ENCODE peak calls at places on chromosomes 3 and 15, in nine cellular contexts. Z, U, X, V, I, E, S, R and O are unnamed samples.

GRCh38 chr15:70863450-70864218 is 9.7 kb upstream of the LARP6 start:
- DNase-seq in Z (peak; percentile 84), U (peak; percentile 69), X (no peak), V (peak; percentile 90), I (no peak), E (peak; percentile 83), S (peak; percentile 86), R (no peak), O (peak; percentile 18)

GRCh38 chr15:66555685-66556084 is 10.1 kb downstream of the LCTL start:
- DNase-seq in Z (no peak), U (no peak), X (no peak), V (no peak), I (no peak), E (no peak), S (no peak), R (no peak), O (no peak)

GRCh38 chr15:32998979-32999677 is 195.4 kb downstream of the FMN1 start:
- DNase-seq in Z (no peak), U (no peak), X (no peak), V (no peak), I (no peak), E (no peak), S (no peak), R (peak; percentile 65), O (no peak)

GRCh38 chr15:60656491-60657284 is 177.7 kb upstream of the ICE2 start:
- DNase-seq in Z (peak; percentile 29), U (no peak), X (no peak), V (no peak), I (no peak), E (no peak), S (peak; percentile 7), R (no peak), O (no peak)

GRCh38 chr3:56277236-56277635 is 191.0 kb downstream of the ERC2 start:
- DNase-seq in Z (no peak), U (no peak), X (no peak), V (no peak), I (no peak), E (no peak), S (no peak), R (no peak), O (no peak)

GRCh38 chr3:46960081-46960701 is 16.4 kb downstream of the CCDC12 start:
- DNase-seq in Z (peak; percentile 54), U (no peak), X (no peak), V (peak; percentile 47), I (no peak), E (no peak), S (peak; percentile 74), R (no peak), O (peak; percentile 92)

GRCh38 chr3:182969277-182969676 is 11.1 kb downstream of the DCUN1D1 start:
- DNase-seq in Z (peak; percentile 37), U (no peak), X (no peak), V (peak; percentile 46), I (no peak), E (peak; percentile 20), S (peak; percentile 38), R (no peak), O (no peak)

GRCh38 chr15:77599899-77600298 is 32.8 kb downstream of the LINGO1 start:
- DNase-seq in Z (peak; percentile 57), U (peak; percentile 66), X (peak; percentile 16), V (peak; percentile 26), I (peak; percentile 87), E (no peak), S (peak; percentile 43), R (no peak), O (peak; percentile 33)

GRCh38 chr3:27568393-27568792 is 84.2 kb upstream of the SLC4A7 start:
- DNase-seq in Z (peak; percentile 86), U (peak; percentile 51), X (no peak), V (no peak), I (no peak), E (peak; percentile 28), S (peak; percentile 85), R (peak; percentile 40), O (no peak)

GRCh38 chr3:96319176-96319575 is 495.2 kb upstream of the EPHA6 start:
- DNase-seq in Z (no peak), U (no peak), X (no peak), V (no peak), I (no peak), E (no peak), S (no peak), R (no peak), O (no peak)

GRCh38 chr3:150681037-150681436 is 22.7 kb downstream of the ERICH6 start:
- DNase-seq in Z (no peak), U (no peak), X (peak; percentile 91), V (no peak), I (no peak), E (no peak), S (no peak), R (no peak), O (no peak)

GRCh38 chr3:122797291-122797690 is 2.4 kb downstream of the SLC49A4 start:
- DNase-seq in Z (no peak), U (no peak), X (no peak), V (no peak), I (no peak), E (no peak), S (no peak), R (no peak), O (no peak)

GRCh38 chr3:7543294-7543693 is 682.4 kb downstream of the GRM7 start:
- DNase-seq in Z (no peak), U (no peak), X (no peak), V (no peak), I (no peak), E (no peak), S (no peak), R (no peak), O (peak; percentile 72)

GRCh38 chr3:114721864-114722263 is 425.2 kb downstream of the ZBTB20 start:
- DNase-seq in Z (no peak), U (no peak), X (peak; percentile 34), V (no peak), I (no peak), E (no peak), S (no peak), R (no peak), O (no peak)

GRCh38 chr3:141326626-141327025 is 41.7 kb upstream of the ZBTB38 start:
- DNase-seq in Z (no peak), U (no peak), X (no peak), V (no peak), I (no peak), E (no peak), S (no peak), R (no peak), O (no peak)

GRCh38 chr3:30141178-30141581 is 465.2 kb upstream of the TGFBR2 start:
- DNase-seq in Z (no peak), U (no peak), X (no peak), V (no peak), I (no peak), E (no peak), S (no peak), R (no peak), O (no peak)

GRCh38 chr3:143754090-143754489 is 94.2 kb downstream of the SLC9A9 start:
- DNase-seq in Z (no peak), U (no peak), X (no peak), V (no peak), I (no peak), E (no peak), S (no peak), R (no peak), O (no peak)

GRCh38 chr3:185968168-185968567 is 30.4 kb upstream of the TRA2B start:
- DNase-seq in Z (no peak), U (no peak), X (no peak), V (no peak), I (no peak), E (no peak), S (no peak), R (no peak), O (no peak)

GRCh38 chr3:181700168-181701087 is 11.3 kb upstream of the SOX2 start:
- DNase-seq in Z (peak; percentile 81), U (peak; percentile 93), X (peak; percentile 90), V (peak; percentile 28), I (peak; percentile 88), E (peak; percentile 75), S (peak; percentile 66), R (peak; percentile 44), O (peak; percentile 89)

GRCh38 chr15:81074773-81075172 is 59.3 kb upstream of the CFAP161 start:
- DNase-seq in Z (no peak), U (no peak), X (no peak), V (no peak), I (no peak), E (no peak), S (no peak), R (no peak), O (no peak)

GRCh38 chr3:123640311-123641083 is 55.6 kb upstream of the HACD2 start:
- DNase-seq in Z (peak; percentile 37), U (no peak), X (no peak), V (no peak), I (no peak), E (no peak), S (peak; percentile 28), R (no peak), O (no peak)

GRCh38 chr15:22888120-22888859 is 49.8 kb downstream of the NIPA2 start:
- DNase-seq in Z (peak; percentile 94), U (peak; percentile 13), X (no peak), V (peak; percentile 98), I (no peak), E (peak; percentile 77), S (peak; percentile 97), R (no peak), O (peak; percentile 46)

GRCh38 chr15:47685141-47685870 is 32.0 kb upstream of the SEMA6D start:
- DNase-seq in Z (peak; percentile 50), U (no peak), X (no peak), V (no peak), I (no peak), E (no peak), S (peak; percentile 50), R (no peak), O (no peak)

GRCh38 chr15:33008284-33009011 is 186.1 kb downstream of the FMN1 start:
- DNase-seq in Z (peak; percentile 78), U (no peak), X (peak; percentile 82), V (peak; percentile 90), I (no peak), E (peak; percentile 49), S (peak; percentile 76), R (no peak), O (no peak)

GRCh38 chr3:141407043-141407442 is 38.7 kb downstream of the ZBTB38 start:
- DNase-seq in Z (peak; percentile 70), U (no peak), X (peak; percentile 87), V (peak; percentile 97), I (no peak), E (no peak), S (peak; percentile 51), R (peak; percentile 34), O (no peak)

GRCh38 chr15:25860885-25861866 is 2.0 kb downstream of the ATP10A start:
- DNase-seq in Z (peak; percentile 60), U (no peak), X (no peak), V (no peak), I (no peak), E (no peak), S (peak; percentile 51), R (no peak), O (no peak)

GRCh38 chr3:52237659-52238172 is 1.2 kb downstream of the TWF2 start:
- DNase-seq in Z (peak; percentile 97), U (peak; percentile 59), X (no peak), V (peak; percentile 81), I (no peak), E (peak; percentile 75), S (peak; percentile 98), R (peak; percentile 93), O (peak; percentile 61)

GRCh38 chr15:92159906-92160841 is 233.5 kb upstream of the ST8SIA2 start:
- DNase-seq in Z (no peak), U (no peak), X (no peak), V (no peak), I (no peak), E (no peak), S (no peak), R (no peak), O (no peak)

GRCh38 chr3:194931366-194931765 is 245.7 kb downstream of the FAM43A start:
- DNase-seq in Z (no peak), U (no peak), X (no peak), V (no peak), I (no peak), E (no peak), S (no peak), R (no peak), O (no peak)

GRCh38 chr3:125052671-125053303 is 3.0 kb downstream of the HEG1 start:
- DNase-seq in Z (peak; percentile 76), U (peak; percentile 34), X (no peak), V (peak; percentile 90), I (no peak), E (peak; percentile 90), S (peak; percentile 84), R (peak; percentile 36), O (peak; percentile 82)